ENCODE peak calls at places on chromosome 20, in five cellular contexts. U is left ventricle myocardium inferior, H is IMR-90, N is ovary, R is spleen. D is an unnamed sample.

GRCh38 chr20:50534567-50534966 is 24.4 kb downstream of the PTPN1 start:
- DNase-seq in H (peak; percentile 87), R (no peak), N (no peak), U (no peak), D (peak; percentile 88)

GRCh38 chr20:23118766-23119165 is 32.6 kb upstream of the CD93 start:
- DNase-seq in N (no peak), R (peak; percentile 73), U (no peak), H (no peak), D (no peak)

GRCh38 chr20:62344092-62344491 is 23.0 kb downstream of the LAMA5 start:
- DNase-seq in R (no peak), U (no peak), H (no peak), N (no peak), D (no peak)

GRCh38 chr20:50278684-50279531 is 88.3 kb downstream of the CEBPB start:
- DNase-seq in N (no peak), R (peak; percentile 80), U (peak; percentile 85), H (no peak), D (peak; percentile 28)

GRCh38 chr20:61748376-61748775 is 317.3 kb downstream of the TAF4 start:
- DNase-seq in R (no peak), U (no peak), H (peak; percentile 70), N (no peak), D (peak; percentile 54)

GRCh38 chr20:12414446-12415274 is 497.0 kb downstream of the BTBD3 start:
- DNase-seq in R (no peak), H (no peak), U (no peak), N (no peak), D (peak; percentile 50)

GRCh38 chr20:13613917-13614316 is 24.8 kb downstream of the TASP1 start:
- DNase-seq in N (no peak), R (no peak), U (no peak), H (no peak), D (peak; percentile 70)

GRCh38 chr20:41232971-41233926 is 84.3 kb downstream of the ZHX3 start:
- DNase-seq in R (no peak), U (no peak), H (peak; percentile 96), N (no peak), D (peak; percentile 94)

GRCh38 chr20:63483834-63484233 is 11.4 kb upstream of the KCNQ2 start:
- DNase-seq in U (no peak), R (no peak), N (no peak), H (no peak), D (no peak)

GRCh38 chr20:50746138-50746940 is 15.0 kb downstream of the PARD6B start:
- DNase-seq in R (no peak), H (no peak), N (no peak), U (no peak), D (no peak)

GRCh38 chr20:10659651-10660601 is 13.9 kb downstream of the JAG1 start:
- DNase-seq in H (no peak), R (no peak), N (no peak), U (no peak), D (no peak)

GRCh38 chr20:11401988-11402387 is 515.7 kb upstream of the BTBD3 start:
- DNase-seq in H (no peak), R (no peak), U (no peak), N (no peak), D (no peak)

GRCh38 chr20:10665791-10666190 is 8.0 kb downstream of the JAG1 start:
- DNase-seq in H (peak; percentile 30), N (no peak), U (no peak), R (no peak), D (peak; percentile 62)

GRCh38 chr20:24734139-24734538 is 214.9 kb upstream of the CST7 start:
- DNase-seq in N (no peak), H (no peak), U (no peak), R (no peak), D (no peak)

GRCh38 chr20:36861875-36862801 is 13.8 kb upstream of the TLDC2 start:
- DNase-seq in N (peak; percentile 86), H (peak; percentile 83), R (peak; percentile 76), U (peak; percentile 90), D (peak; percentile 70)

GRCh38 chr20:62834967-62835730 is 18.3 kb downstream of the COL9A3 start:
- DNase-seq in H (no peak), U (no peak), N (no peak), R (no peak), D (no peak)

GRCh38 chr20:63497946-63498935 is 642 bp downstream of the EEF1A2 start:
- DNase-seq in R (no peak), N (peak; percentile 17), H (peak; percentile 36), U (peak; percentile 68), D (no peak)

GRCh38 chr20:45945678-45946148 is 11.2 kb downstream of the PCIF1 start:
- DNase-seq in U (no peak), R (peak; percentile 80), N (peak; percentile 58), H (peak; percentile 21), D (peak; percentile 89)

GRCh38 chr20:32155017-32155965 is 45.8 kb downstream of the TM9SF4 start:
- DNase-seq in H (peak; percentile 88), R (peak; percentile 90), U (peak; percentile 81), N (peak; percentile 51), D (peak; percentile 80)

GRCh38 chr20:25399038-25399430 is 8.4 kb upstream of the ABHD12 start:
- DNase-seq in N (no peak), R (no peak), H (peak; percentile 83), U (no peak), D (peak; percentile 91)

GRCh38 chr20:15310361-15310760 is 972.9 kb upstream of the FLRT3 start:
- DNase-seq in N (no peak), H (no peak), U (no peak), R (no peak), D (peak; percentile 34)

GRCh38 chr20:33686008-33686983 is at the start of gene E2F1:
- DNase-seq in R (peak; percentile 98), U (peak; percentile 97), N (peak; percentile 95), H (peak; percentile 84), D (peak; percentile 92)

GRCh38 chr20:33687370-33687915 is 1.3 kb upstream of the E2F1 start:
- DNase-seq in R (no peak), U (no peak), H (no peak), N (no peak), D (peak; percentile 40)

GRCh38 chr20:33686984-33687366 is 790 bp upstream of the E2F1 start:
- DNase-seq in N (no peak), U (no peak), H (no peak), R (no peak), D (no peak)

GRCh38 chr20:33684533-33685327 is 1.5 kb downstream of the E2F1 start:
- DNase-seq in H (no peak), R (no peak), N (peak; percentile 60), U (no peak), D (no peak)

DNA sequence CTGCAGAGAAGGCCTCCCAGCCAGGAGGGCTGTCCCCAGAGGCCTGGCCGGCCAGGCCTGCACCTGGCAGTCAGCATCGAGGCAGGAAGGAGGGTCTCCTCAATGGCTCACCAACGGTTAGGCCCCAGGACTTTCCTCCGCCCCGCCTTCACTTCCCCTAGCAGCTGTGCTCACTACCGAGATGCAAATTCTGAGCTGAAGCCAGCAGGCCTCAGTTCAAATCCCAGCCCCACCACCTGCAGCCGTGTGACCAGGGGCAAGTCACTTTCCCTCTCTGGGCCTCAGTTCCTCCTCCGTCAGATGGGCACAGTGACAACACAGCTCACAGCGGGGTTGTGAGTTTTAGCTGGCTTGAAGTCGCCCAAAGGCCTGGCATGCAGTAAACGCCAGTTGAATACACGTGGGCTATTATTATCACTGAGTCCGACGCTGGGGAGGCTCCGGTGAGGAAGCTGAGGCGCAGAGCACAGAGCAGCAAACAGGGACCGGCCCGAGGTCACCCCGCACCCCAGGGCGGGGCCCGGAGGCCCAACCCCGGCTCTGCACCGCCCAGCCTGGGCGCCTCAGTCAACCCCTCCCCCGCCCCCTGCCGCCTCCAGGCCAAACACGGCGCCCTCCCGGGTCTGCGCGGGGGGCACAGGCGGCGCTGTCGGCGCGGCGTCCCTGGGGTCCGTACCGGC is 717 bp downstream of the E2F1 start:
- DNase-seq in R (peak; percentile 87), H (no peak), N (peak; percentile 46), U (no peak), D (no peak)
- TF ChIP-seq CTCF in R (no peak), H (no peak), N (no peak), U (no peak), D (no peak)

DNA sequence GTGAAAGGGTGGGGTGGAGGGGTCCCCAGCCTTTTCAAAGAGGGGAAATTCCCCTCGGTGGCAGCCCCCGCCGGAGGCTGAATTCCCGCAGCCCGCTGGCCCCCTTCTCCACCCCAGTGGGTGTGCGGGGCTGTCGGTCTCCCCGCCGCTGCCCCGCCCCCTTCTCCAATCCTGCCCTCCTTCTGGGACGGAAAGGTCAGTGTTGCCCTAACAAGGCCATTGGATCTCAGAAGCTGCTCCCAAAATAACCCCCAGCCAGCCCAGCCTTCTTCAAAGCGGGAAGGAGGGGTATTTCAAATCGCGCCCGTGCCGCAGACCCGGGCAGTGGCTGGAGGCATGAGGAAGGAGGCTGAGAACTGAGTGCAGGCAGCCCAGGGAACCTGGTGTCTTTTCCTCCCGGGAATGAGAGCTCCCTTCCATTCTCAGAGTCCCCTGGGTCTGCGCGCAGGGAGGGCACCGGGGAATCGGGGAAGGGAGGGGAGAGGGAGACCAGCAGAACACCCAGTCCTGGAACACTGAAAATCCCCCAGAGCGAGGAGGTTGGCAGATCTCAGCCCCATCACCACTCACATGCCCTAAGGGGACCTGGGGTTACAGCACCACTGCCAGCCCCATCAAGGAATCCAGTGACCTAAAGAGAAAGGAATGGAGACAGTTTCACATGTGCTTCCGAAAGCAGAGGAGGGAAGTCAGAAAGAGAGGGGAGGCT is at the start of gene JPH2:
- DNase-seq in R (no peak), N (peak; percentile 46), H (peak; percentile 67), U (peak; percentile 76), D (peak; percentile 64)
- H3K4me3 ChIP-seq in R (peak within 1 kb of the TSS; percentile 27), N (peak within 1 kb of the TSS; percentile 44), H (peak within 1 kb of the TSS; percentile 22), U (peak within 1 kb of the TSS; percentile 72), D (peak within 1 kb of the TSS; percentile 48)

GRCh38 chr20:59992531-59992930 is 34.3 kb downstream of the CDH26 start:
- DNase-seq in N (no peak), R (no peak), U (no peak), H (peak; percentile 18), D (no peak)
- TF ChIP-seq CTCF in N (no peak), R (no peak), U (no peak), H (peak; percentile 36), D (no peak)

DNA sequence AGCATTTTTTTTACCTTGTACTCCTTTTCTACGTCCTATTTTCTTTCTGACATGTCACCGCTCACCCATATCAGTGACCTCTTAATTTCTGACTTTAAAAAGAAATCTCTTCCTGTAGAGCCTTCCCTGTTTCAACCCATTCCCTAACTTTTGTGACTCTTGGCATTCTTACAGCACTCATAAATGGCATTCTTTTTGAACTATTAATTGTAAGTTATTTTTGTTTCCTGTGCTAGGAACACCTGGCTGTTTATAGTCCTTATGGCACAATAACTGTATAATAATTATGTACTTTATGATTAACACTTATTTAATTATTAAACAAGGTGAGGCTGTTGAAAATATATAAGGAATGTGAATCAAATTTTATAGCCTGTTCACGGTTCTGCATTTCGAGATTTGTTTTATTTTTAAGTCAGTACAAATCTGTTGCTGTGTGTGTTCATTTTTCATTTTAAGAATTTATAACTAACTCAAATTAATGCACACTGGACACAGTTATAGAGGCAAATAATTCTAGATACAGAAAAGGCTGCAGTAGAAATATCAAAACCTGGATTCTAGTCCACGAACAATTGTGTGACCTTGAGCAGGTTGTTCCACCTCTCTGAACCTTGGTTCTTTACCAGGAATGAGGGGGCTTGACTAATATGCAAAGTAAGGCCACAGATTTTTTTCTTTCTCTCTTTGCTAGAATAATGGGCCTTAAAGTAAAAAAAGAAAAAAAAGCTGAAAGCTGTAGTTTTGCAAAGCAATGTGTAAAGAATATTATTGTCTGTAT is 1.5 kb downstream of the KIZ start:
- DNase-seq in N (no peak), H (no peak), U (no peak), R (no peak), D (no peak)
- H3K4me3 ChIP-seq in N (no peak overlapping the region), H (no peak overlapping the region), U (peak overlapping the region; percentile 98), R (peak overlapping the region; percentile 80), D (no peak overlapping the region)

D was measured in choroid plexus epithelial cell.